ENCODE peak calls at places on chromosomes 1 and 21, in eight cellular contexts. W, C, J, A, G, R, T and U are unnamed samples.

GRCh38 chr1:9902060-9902452 is 8.0 kb downstream of the CTNNBIP1 start:
- DNase-seq in W (no peak), C (no peak), J (no peak), A (no peak), G (no peak), R (no peak), T (no peak), U (no peak)

GRCh38 chr1:5570931-5571330 is 421.3 kb downstream of the NPHP4 start:
- DNase-seq in W (no peak), C (peak; percentile 19), J (no peak), A (no peak), G (no peak), R (no peak), T (no peak), U (no peak)

GRCh38 chr1:30384286-30385245 is 338.8 kb downstream of the MATN1 start:
- DNase-seq in W (no peak), C (no peak), J (no peak), A (peak; percentile 40), G (no peak), R (no peak), T (no peak), U (no peak)

GRCh38 chr1:172513480-172513879 is 19.5 kb upstream of the SUCO start:
- DNase-seq in W (no peak), C (peak; percentile 28), J (no peak), A (no peak), G (no peak), R (no peak), T (no peak), U (peak; percentile 71)

GRCh38 chr1:16230744-16231143 is 6.2 kb downstream of the CPLANE2 start:
- DNase-seq in W (no peak), C (no peak), J (no peak), A (no peak), G (no peak), R (no peak), T (no peak), U (no peak)

GRCh38 chr1:10617931-10618885 is 143.5 kb downstream of the PEX14 start:
- DNase-seq in W (no peak), C (no peak), J (no peak), A (peak; percentile 37), G (no peak), R (no peak), T (no peak), U (no peak)

GRCh38 chr1:67629370-67630075 is 55.5 kb upstream of the GADD45A start:
- DNase-seq in W (no peak), C (no peak), J (no peak), A (no peak), G (no peak), R (no peak), T (no peak), U (no peak)

GRCh38 chr1:91502138-91502881 is 1.7 kb downstream of the CDC7 start:
- DNase-seq in W (no peak), C (no peak), J (no peak), A (no peak), G (no peak), R (no peak), T (no peak), U (no peak)

GRCh38 chr21:41815652-41816582 is 49.1 kb upstream of the RIPK4 start:
- DNase-seq in W (no peak), C (no peak), J (no peak), A (no peak), G (no peak), R (no peak), T (no peak), U (no peak)

GRCh38 chr1:204294371-204294770 is 65.4 kb downstream of the PLEKHA6 start:
- DNase-seq in W (peak; percentile 45), C (peak; percentile 50), J (no peak), A (no peak), G (peak; percentile 74), R (peak; percentile 97), T (peak; percentile 56), U (peak; percentile 90)

GRCh38 chr1:151945725-151946365 is 36.5 kb upstream of the THEM4 start:
- DNase-seq in W (peak; percentile 92), C (peak; percentile 91), J (peak; percentile 82), A (peak; percentile 91), G (peak; percentile 91), R (peak; percentile 94), T (peak; percentile 86), U (peak; percentile 94)

GRCh38 chr1:67766117-67766978 is 66.9 kb downstream of the GNG12 start:
- DNase-seq in W (peak; percentile 32), C (peak; percentile 77), J (no peak), A (no peak), G (peak; percentile 34), R (peak; percentile 94), T (no peak), U (peak; percentile 62)

GRCh38 chr1:30596470-30596869 is 126.9 kb downstream of the MATN1 start:
- DNase-seq in W (no peak), C (no peak), J (no peak), A (no peak), G (no peak), R (no peak), T (no peak), U (no peak)

DNA sequence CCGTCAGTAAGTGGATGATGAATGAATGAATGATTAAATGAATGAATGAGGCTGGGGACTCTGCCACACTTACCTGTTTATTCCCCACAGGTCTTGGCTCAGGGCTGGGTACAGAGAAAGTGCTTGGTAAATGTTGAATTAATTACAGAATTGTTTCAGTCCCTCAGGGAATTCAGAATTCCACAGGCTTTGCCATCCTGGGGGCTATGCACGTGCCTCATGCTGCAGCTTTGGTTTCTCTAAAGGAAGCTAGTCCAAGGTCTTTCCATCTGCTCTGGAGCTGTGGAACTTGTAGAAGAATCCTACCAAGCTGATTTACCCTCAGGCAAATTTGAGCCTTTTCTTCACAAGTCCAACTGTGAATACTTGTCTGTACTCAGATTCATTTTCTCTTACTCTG is 376.8 kb upstream of the AJAP1 start:
- DNase-seq in W (no peak), C (no peak), J (no peak), A (no peak), G (no peak), R (no peak), T (no peak), U (peak; percentile 6)
- TF ChIP-seq CTCF in W (no peak), C (no peak), J (no peak), A (no peak), G (no peak), R (no peak), T (no peak), U (no peak)

GRCh38 chr21:25970254-25970930 is 200.2 kb downstream of the APP start:
- DNase-seq in W (no peak), C (no peak), J (no peak), A (peak; percentile 59), G (no peak), R (no peak), T (no peak), U (no peak)
- H3K27ac ChIP-seq in W (no peak overlapping the region), C (no peak overlapping the region), J (no peak overlapping the region), A (peak overlapping the region; percentile 60), G (peak overlapping the region; percentile 68), R (no peak overlapping the region), T (peak overlapping the region; percentile 72), U (no peak overlapping the region)

GRCh38 chr1:217138839-217139466 is 415.7 kb upstream of the ESRRG start:
- DNase-seq in W (no peak), C (no peak), J (no peak), A (no peak), G (no peak), R (no peak), T (no peak), U (no peak)

GRCh38 chr1:217139513-217139912 is 416.3 kb upstream of the ESRRG start:
- DNase-seq in W (no peak), C (no peak), J (no peak), A (no peak), G (no peak), R (no peak), T (no peak), U (no peak)

GRCh38 chr1:217138173-217138838 is 415.1 kb upstream of the ESRRG start:
- DNase-seq in W (no peak), C (no peak), J (no peak), A (no peak), G (no peak), R (no peak), T (no peak), U (peak; percentile 10)

GRCh38 chr1:217137210-217137871 is 414.1 kb upstream of the ESRRG start:
- DNase-seq in W (no peak), C (no peak), J (no peak), A (no peak), G (no peak), R (no peak), T (no peak), U (peak; percentile 6)

DNA sequence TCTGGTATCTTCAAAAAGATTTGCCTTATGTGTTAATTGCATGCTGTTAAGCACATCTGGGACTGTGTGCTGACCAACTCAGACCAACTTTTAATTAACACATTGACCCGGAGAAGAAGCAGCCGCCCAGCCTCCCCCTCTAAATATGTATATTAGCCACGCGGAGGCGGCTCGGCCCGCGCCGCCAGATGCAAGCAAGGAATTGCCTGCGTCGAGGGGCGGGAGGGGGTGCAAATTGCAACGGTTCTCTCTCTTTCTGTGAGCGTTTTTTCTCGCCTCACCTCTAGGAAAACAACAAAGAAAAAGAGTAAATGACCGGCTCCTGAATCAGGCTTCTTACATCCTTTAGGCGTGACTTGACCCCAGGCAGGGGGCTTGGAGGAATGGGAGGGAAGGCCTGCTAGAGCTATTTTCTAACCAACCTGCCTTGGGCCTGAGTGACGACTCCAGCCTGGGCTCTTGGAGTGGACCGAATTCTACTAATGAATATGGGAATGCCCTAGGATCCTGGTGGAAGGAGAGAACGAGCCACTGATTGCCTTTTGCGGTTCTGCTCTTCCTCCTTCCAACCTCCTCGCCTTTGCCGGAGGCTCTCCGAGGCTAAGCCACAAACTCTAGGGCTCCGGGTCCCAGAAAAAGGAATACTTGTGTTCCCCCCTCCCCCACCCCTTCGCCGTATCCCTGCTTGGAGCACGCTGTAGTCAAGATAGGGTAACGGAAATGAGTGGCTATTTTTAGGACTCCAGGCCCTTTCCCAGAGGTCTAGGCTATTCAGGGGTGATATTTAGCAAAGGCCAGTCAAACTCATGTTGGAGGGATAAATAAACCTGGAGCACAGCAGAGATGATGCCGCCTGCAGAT is 417.0 kb upstream of the ESRRG start:
- DNase-seq in W (no peak), C (no peak), J (no peak), A (no peak), G (no peak), R (no peak), T (no peak), U (no peak)
- TF ChIP-seq CTCF in W (no peak), C (no peak), J (no peak), A (no peak), G (no peak), R (no peak), T (no peak), U (no peak)

DNA sequence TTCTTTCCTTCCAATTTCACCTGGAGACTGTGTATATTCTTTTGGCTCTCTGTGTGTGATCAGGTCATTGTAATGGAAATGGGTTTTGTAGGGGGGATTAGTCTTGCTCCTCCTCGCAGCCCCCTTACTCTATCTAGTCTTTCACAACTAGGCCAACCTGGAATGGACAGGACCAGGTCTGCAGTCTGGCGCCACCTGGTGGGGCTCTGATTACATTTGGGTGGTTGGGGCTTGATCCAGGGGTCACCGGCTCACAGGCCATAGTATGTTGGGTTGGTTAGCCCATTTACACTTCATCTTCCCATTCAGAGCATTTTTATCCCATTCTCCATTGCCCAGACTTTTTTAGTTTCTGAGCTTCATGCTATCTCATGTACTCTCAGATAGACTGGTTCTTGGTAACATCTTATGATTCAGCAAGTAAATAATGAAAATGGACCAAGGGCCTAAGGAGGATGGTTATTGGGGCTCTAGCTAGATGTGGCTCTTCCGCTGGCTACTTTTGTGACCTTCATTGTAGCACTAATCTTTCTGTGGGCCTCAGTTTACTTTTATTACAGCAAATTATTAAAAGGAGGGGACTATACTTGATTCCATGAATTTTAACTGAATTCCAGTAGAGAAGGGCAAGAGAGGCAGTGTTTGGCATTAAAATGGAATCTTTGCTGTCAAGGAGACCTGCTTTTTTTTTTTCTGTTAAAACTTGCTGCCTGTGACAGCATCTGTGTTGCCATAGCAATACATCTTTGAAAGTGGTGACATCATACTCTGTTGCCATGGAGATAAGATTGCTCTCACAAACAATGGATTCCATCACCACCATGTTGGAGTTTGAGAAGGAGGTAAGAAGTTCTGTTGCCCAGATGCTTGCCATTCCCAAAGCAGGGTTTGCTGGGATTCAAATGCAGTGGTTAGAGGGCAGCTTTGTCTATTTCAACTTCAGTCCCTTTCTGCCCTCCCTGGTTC is 150.1 kb downstream of the PLXNA2 start:
- DNase-seq in W (peak; percentile 67), C (peak; percentile 69), J (peak; percentile 68), A (peak; percentile 61), G (peak; percentile 80), R (peak; percentile 58), T (peak; percentile 71), U (no peak)
- H3K27ac ChIP-seq in W (no peak overlapping the region), C (no peak overlapping the region), J (no peak overlapping the region), A (no peak overlapping the region), G (no peak overlapping the region), R (no peak overlapping the region), T (no peak overlapping the region), U (no peak overlapping the region)